ENCODE peak calls at places on chromosome 13, in seven cellular contexts. G is HL-60, K is SK-N-MC, N is stomach, L is breast epithelium, W is HCT116, T is spleen. M is an unnamed sample.

GRCh38 chr13:108269601-108270328 is at the start of gene TNFSF13B:
- DNase-seq in L (no peak), W (no peak), N (peak; percentile 43), G (peak; percentile 64), K (no peak), T (peak; percentile 93), M (peak; percentile 18)

GRCh38 chr13:108376308-108376707 is 106.8 kb downstream of the TNFSF13B start:
- DNase-seq in N (no peak), G (no peak), W (no peak), T (no peak), L (no peak), K (no peak), M (no peak)

GRCh38 chr13:83810136-83810535 is 72.1 kb downstream of the SLITRK1 start:
- DNase-seq in G (no peak), T (no peak), L (no peak), K (no peak), N (no peak), W (no peak), M (no peak)

GRCh38 chr13:23889598-23890224 is 511 bp upstream of the MIPEP start:
- DNase-seq in T (no peak), G (no peak), L (no peak), K (no peak), N (no peak), W (no peak), M (no peak)

GRCh38 chr13:47017476-47017875 is 120.6 kb upstream of the HTR2A start:
- DNase-seq in K (no peak), L (no peak), W (no peak), N (no peak), T (no peak), G (no peak), M (no peak)

GRCh38 chr13:111846396-111847174 is 220.4 kb upstream of the SOX1 start:
- DNase-seq in W (no peak), T (no peak), L (no peak), G (no peak), N (no peak), K (no peak), M (no peak)

GRCh38 chr13:53622431-53622830 is 593.8 kb downstream of the OLFM4 start:
- DNase-seq in W (no peak), K (no peak), L (no peak), N (no peak), T (no peak), G (no peak), M (no peak)

GRCh38 chr13:30412351-30412750 is 9.9 kb upstream of the UBE2L5 start:
- DNase-seq in N (no peak), G (no peak), T (no peak), K (no peak), L (no peak), W (no peak), M (no peak)

GRCh38 chr13:106098778-106099177 is 436.7 kb downstream of the EFNB2 start:
- DNase-seq in N (no peak), L (no peak), T (no peak), K (no peak), G (no peak), W (no peak), M (no peak)

GRCh38 chr13:40350283-40350992 is 316.0 kb downstream of the FOXO1 start:
- DNase-seq in W (no peak), L (no peak), G (no peak), T (no peak), K (no peak), N (no peak), M (no peak)

GRCh38 chr13:84933797-84934196 is 865.4 kb downstream of the SLITRK6 start:
- DNase-seq in N (no peak), K (no peak), L (no peak), T (no peak), W (no peak), G (no peak), M (no peak)

GRCh38 chr13:33262069-33262487 is 23.5 kb downstream of the STARD13 start:
- DNase-seq in N (no peak), G (no peak), L (no peak), K (no peak), W (peak; percentile 66), T (no peak), M (peak; percentile 22)

GRCh38 chr13:107373551-107373950 is 805.6 kb upstream of the ARGLU1 start:
- DNase-seq in L (no peak), N (no peak), G (no peak), T (no peak), W (no peak), K (no peak), M (peak; percentile 91)

GRCh38 chr13:110297011-110297410 is 9.9 kb downstream of the COL4A1 start:
- DNase-seq in G (no peak), K (no peak), T (no peak), L (no peak), N (no peak), W (no peak), M (no peak)

GRCh38 chr13:105774739-105775460 is 760.6 kb downstream of the EFNB2 start:
- DNase-seq in N (no peak), T (no peak), G (no peak), L (no peak), K (no peak), W (peak; percentile 80), M (peak; percentile 3)

GRCh38 chr13:93744886-93745285 is 518.3 kb downstream of the GPC6 start:
- DNase-seq in T (no peak), G (no peak), K (no peak), N (no peak), W (no peak), L (no peak), M (no peak)

GRCh38 chr13:93744033-93744432 is 517.4 kb downstream of the GPC6 start:
- DNase-seq in N (no peak), W (no peak), T (no peak), L (no peak), G (no peak), K (no peak), M (no peak)

GRCh38 chr13:93736909-93737308 is 510.3 kb downstream of the GPC6 start:
- DNase-seq in N (no peak), W (no peak), L (no peak), K (no peak), T (no peak), G (no peak), M (no peak)

GRCh38 chr13:93736111-93736510 is 509.5 kb downstream of the GPC6 start:
- DNase-seq in T (no peak), L (no peak), K (no peak), W (no peak), N (no peak), G (no peak), M (no peak)

DNA sequence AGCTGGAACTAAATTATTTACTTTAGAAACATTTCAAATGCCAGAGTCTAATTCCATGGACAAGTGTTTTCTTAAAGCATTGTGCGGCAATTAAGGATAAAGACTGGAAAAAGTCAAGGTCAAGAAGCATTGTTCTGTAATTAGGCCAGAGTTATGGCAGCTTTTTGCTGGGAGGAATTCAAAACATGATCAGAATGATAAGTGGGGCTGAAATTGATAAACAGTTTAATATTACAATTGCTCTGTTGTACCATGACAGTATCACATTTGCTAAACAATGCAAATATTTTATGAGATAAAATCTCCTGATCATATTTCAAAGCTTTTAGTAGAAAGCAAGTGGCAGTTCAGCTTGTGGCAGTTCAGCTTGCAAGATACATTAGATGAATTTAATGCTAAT is 513.7 kb downstream of the GPC6 start:
- DNase-seq in N (no peak), W (no peak), T (no peak), K (no peak), L (no peak), G (no peak), M (no peak)
- TF ChIP-seq POLR2AphosphoS5 in N (no peak), W (no peak), T (no peak), K (no peak), L (no peak), G (no peak), M (no peak)

DNA sequence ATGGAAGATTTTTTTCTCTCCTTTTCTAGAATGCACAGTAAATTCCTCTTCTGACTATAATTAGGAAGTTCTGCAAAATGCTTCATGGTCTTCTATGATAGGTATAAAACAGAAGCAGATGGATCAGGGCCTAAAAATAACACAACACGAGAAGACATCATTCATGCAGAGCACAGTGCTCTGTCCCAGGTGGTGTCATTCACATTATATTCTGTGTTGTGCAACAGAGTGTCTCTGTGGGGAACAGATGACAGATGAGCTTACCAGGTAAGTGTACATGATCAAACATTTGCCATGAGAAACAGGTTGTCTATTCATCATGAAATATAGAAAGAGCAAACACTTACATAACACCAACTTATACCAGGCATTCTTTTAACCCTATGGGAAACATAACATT is 288.3 kb downstream of the KCTD12 start:
- DNase-seq in G (no peak), N (no peak), K (no peak), L (no peak), W (no peak), T (no peak), M (no peak)
- TF ChIP-seq POLR2AphosphoS5 in G (no peak), N (no peak), K (no peak), L (no peak), W (no peak), T (no peak), M (no peak)

GRCh38 chr13:51275101-51275500 is 52.9 kb downstream of the FAM124A start:
- DNase-seq in T (no peak), G (no peak), W (no peak), L (no peak), K (no peak), N (no peak), M (no peak)

GRCh38 chr13:51276684-51277083 is 54.5 kb downstream of the FAM124A start:
- DNase-seq in W (no peak), K (no peak), T (no peak), N (no peak), L (peak; percentile 26), G (no peak), M (peak; percentile 72)

GRCh38 chr13:51280379-51280940 is 58.3 kb downstream of the FAM124A start:
- DNase-seq in N (no peak), K (no peak), T (no peak), G (no peak), W (no peak), L (no peak), M (no peak)

GRCh38 chr13:51278426-51279130 is 56.4 kb downstream of the FAM124A start:
- DNase-seq in L (no peak), K (no peak), N (no peak), W (no peak), G (no peak), T (no peak), M (no peak)

DNA sequence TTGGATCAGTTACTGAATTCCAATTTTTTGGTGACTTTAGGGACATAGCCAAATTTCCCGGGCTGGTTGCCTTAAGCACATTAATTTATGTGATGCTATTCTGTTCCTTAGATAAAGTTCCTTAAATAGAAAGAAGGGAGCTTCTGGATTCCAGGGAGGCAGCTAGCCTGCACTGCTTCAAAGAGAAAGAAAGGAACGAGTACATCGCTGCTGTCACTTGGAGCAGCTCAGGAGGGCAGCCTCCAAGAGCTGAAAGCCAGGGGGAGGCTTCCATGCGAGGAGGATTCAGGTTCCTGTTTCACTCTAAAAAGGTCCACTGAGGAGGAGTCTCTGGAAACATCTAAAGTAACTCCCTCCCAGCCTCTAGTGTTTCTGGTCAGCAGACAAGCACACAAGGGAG is 55.7 kb downstream of the FAM124A start:
- DNase-seq in T (no peak), N (no peak), W (no peak), L (no peak), G (no peak), K (no peak), M (no peak)
- TF ChIP-seq POLR2AphosphoS5 in T (no peak), N (no peak), W (no peak), L (no peak), G (no peak), K (no peak), M (no peak)

DNA sequence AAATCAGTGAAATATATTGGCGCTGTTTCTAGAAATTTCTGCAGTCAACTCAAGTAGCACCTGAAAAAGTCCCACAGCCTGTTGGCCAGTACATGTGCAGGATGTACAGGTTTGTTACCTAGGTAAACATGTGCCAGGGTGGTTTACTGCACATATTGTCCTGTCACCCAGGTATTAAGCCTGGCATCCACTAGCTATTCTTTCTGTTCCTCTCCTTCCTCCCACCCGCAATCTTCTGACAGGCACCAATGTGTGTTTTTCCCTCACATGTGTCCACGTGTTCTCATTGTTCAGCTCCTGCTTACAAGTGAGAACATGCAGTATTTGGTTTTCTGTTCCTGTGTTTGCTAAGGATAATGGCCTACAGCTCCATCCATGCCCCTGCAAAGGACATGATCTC is 13.1 kb upstream of the SCEL start:
- DNase-seq in G (no peak), W (no peak), L (no peak), T (no peak), K (no peak), N (no peak), M (no peak)
- TF ChIP-seq POLR2AphosphoS5 in G (no peak), W (no peak), L (no peak), T (no peak), K (no peak), N (no peak), M (no peak)

M was measured in endothelial cell of umbilical vein.